ENCODE peak calls at places on chromosomes 2 and 18, in seven cellular contexts. Y is fibroblast of the aortic adventitia, W is uterus, A is foreskin fibroblast, I is A549, T is Peyer's patch, C is GM23338. Z is an unnamed sample.

GRCh38 chr2:144950874-144951560 is 431.1 kb upstream of the ZEB2 start:
- DNase-seq in T (no peak), W (no peak), I (peak), A (peak), Y (peak), C (no peak), Z (no peak)

GRCh38 chr2:132941296-132942020 is 271.5 kb upstream of the LYPD1 start:
- DNase-seq in A (no peak), C (no peak), Y (no peak), W (no peak), T (no peak), I (no peak), Z (no peak)

GRCh38 chr18:44620821-44621220 is 59.9 kb upstream of the SETBP1 start:
- DNase-seq in C (no peak), A (no peak), Y (no peak), W (no peak), I (no peak), T (no peak), Z (no peak)

GRCh38 chr2:157838442-157839161 is 37.5 kb downstream of the ACVR1 start:
- DNase-seq in W (peak), I (peak), T (no peak), C (peak), A (peak), Y (peak), Z (no peak)

GRCh38 chr2:42368817-42369550 is 8.0 kb upstream of the COX7A2L start:
- DNase-seq in Y (no peak), T (no peak), I (no peak), W (peak), A (no peak), C (no peak), Z (no peak)

GRCh38 chr2:19775315-19775714 is 126.5 kb downstream of the TTC32 start:
- DNase-seq in Y (no peak), C (no peak), I (no peak), A (no peak), W (no peak), T (no peak), Z (no peak)

GRCh38 chr2:129167456-129167855 is 812.0 kb upstream of the RAB6C start:
- DNase-seq in I (no peak), C (no peak), W (no peak), T (no peak), Y (no peak), A (no peak), Z (no peak)

GRCh38 chr2:128154225-128154624 is 63.2 kb downstream of the UGGT1 start:
- DNase-seq in A (no peak), W (no peak), T (no peak), C (no peak), Y (peak), I (no peak), Z (no peak)

GRCh38 chr2:71945133-71945959 is 202.3 kb downstream of the CYP26B1 start:
- DNase-seq in A (no peak), T (no peak), C (no peak), I (no peak), Y (no peak), W (no peak), Z (no peak)

GRCh38 chr2:55519908-55520885 is 679 bp downstream of the CFAP36 start:
- DNase-seq in I (peak), C (peak), W (no peak), Y (peak), A (peak), T (peak), Z (no peak)

GRCh38 chr2:198762456-198762855 is 695.3 kb downstream of the SATB2 start:
- DNase-seq in Y (no peak), T (no peak), A (peak), W (no peak), I (no peak), C (no peak), Z (no peak)

GRCh38 chr2:18209934-18210639 is 331.6 kb downstream of the KCNS3 start:
- DNase-seq in C (no peak), I (peak), T (no peak), W (no peak), A (peak), Y (peak), Z (no peak)

GRCh38 chr2:41735446-41735845 is 312.4 kb upstream of the PKDCC start:
- DNase-seq in C (no peak), I (no peak), T (no peak), W (no peak), Y (peak), A (no peak), Z (no peak)

GRCh38 chr2:17621781-17622180 is 81.3 kb downstream of the VSNL1 start:
- DNase-seq in W (no peak), C (no peak), I (no peak), Y (peak), A (peak), T (no peak), Z (no peak)

GRCh38 chr2:3595985-3596384 is 1.1 kb downstream of the COLEC11 start:
- DNase-seq in T (no peak), I (no peak), Y (no peak), W (no peak), C (no peak), A (no peak), Z (no peak)

DNA sequence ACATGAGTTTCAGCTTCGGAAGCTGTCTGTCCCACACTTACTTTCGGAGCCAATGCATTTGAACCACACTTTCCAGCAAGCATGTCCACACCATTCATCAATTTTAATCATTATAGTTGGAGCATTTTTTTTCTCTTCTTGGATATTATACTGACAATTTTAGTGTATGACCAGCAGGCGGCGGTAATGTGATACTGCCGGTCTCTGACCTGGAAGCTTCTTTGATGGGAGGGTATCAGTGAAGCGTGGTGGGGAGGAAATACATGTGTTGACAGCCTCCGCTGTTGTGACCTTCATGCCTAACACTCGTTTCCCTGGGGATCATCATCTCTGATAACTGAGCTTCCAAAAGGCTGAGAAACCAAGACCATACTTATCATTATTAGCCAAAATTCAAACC is 231.7 kb downstream of the GBX2 start:
- DNase-seq in T (no peak), A (peak), Y (no peak), C (peak), I (no peak), W (no peak), Z (no peak)
- TF ChIP-seq CTCF in T (peak), A (peak), Y (peak), C (peak), I (peak), W (no peak), Z (peak)

GRCh38 chr2:170716851-170717598 is 1.9 kb downstream of the SP5 start:
- DNase-seq in Y (no peak), A (peak), W (peak), T (no peak), I (peak), C (peak), Z (peak)
- TF ChIP-seq CTCF in Y (peak), A (peak), W (no peak), T (peak), I (peak), C (peak), Z (peak)

GRCh38 chr2:48912110-48912509 is 156.6 kb upstream of the LHCGR start:
- DNase-seq in T (no peak), Y (no peak), W (no peak), I (no peak), C (peak), A (no peak), Z (no peak)
- TF ChIP-seq CTCF in T (no peak), Y (no peak), W (no peak), I (no peak), C (peak), A (no peak), Z (no peak)

DNA sequence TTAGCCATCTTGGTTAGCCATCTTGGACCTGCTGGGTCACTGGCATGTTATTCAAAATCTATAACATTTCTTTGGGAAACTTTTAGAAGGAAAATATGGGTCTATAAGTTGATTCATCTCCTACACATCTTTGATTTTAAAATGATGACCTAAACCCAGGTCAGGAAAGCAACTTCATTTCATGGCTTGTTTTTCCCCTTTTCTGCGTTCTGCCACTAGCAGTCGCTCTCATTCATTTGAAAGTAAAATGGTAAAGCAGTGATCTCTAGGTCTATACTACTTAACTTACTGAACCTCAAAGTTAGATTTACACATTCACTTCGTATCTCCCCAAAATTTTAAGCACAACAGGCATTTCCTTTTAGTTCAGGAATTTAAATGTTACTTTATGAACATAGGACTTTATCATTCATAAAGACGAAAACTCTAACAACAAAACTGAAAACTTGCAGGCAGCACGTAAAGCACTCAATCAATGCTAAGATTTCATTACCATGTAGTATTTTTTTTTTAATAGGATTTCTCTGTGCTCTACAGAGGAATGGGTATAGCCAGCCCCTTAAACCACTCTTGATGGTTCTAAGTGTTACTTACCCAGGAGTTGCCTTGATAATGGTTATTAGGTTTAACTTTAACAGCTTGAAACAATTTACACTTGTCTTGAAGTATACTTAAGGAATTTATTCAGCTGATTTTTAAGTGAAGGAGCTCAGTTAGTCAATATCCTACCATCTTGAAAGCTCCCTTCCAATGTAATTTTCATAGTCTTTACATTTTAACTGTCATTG is 62.5 kb downstream of the GORASP2 start:
- DNase-seq in A (no peak), I (no peak), Y (no peak), T (no peak), C (peak), W (no peak), Z (no peak)
- TF ChIP-seq CTCF in A (no peak), I (peak), Y (peak), T (no peak), C (peak), W (no peak), Z (no peak)

DNA sequence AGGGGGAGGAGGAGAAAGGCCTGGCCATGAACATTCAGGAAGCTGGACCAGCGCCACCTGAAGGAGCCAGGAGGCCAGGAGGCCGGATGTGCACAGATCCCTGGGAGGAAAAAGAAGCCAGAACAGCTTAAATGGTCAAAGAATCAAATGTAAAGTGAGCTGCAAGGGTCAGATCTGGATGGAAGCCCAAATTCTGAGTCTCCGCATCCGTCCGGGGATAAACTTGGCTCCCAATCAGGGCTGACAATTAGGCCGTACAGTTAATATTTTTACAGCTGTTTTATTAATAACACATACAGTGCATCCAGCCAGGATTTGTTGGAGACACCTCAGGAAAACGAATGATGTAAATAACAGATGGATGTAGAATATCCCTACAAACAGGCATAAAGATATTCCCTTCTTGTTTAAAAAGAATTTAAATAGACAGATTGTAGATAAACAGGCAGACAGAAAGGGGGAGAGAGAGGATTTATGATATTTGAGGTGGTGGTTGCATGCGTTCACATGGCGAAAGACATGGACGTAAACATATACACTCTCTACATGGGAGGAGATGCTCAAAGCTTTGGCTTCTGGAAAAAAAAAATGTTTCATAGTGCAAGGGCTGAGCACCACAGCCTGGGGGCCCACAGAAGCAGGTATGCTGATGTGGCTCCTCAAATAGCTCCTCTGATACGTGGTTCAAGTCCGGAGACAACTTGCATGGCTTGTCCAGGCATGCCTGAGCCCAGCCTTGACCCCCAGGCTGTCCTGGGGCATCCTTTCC is 495.3 kb upstream of the TCF4 start:
- DNase-seq in I (no peak), A (peak), W (peak), C (peak), Y (peak), T (no peak), Z (no peak)
- TF ChIP-seq CTCF in I (no peak), A (no peak), W (peak), C (peak), Y (peak), T (no peak), Z (no peak)

GRCh38 chr2:38374978-38375377 is 2.1 kb downstream of the ATL2 start:
- DNase-seq in A (no peak), W (no peak), C (no peak), Y (no peak), T (no peak), I (no peak), Z (no peak)
- TF ChIP-seq CTCF in A (no peak), W (no peak), C (no peak), Y (no peak), T (no peak), I (no peak), Z (no peak)

GRCh38 chr2:191299009-191299408 is 53.8 kb downstream of the MYO1B start:
- DNase-seq in W (no peak), I (no peak), Y (peak), C (no peak), A (peak), T (no peak), Z (no peak)
- TF ChIP-seq CTCF in W (no peak), I (no peak), Y (peak), C (peak), A (peak), T (peak), Z (no peak)